ENCODE peak calls at places on chromosomes 4 and X, in six cellular contexts. Y, R, E, S, V and K are unnamed samples.

GRCh38 chr4:169664615-169665014 is 44.2 kb downstream of the CLCN3 start:
- DNase-seq in Y (no peak), R (peak; percentile 8), E (no peak), S (no peak), V (no peak), K (no peak)

GRCh38 chrX:68697465-68698125 is 50.1 kb downstream of the STARD8 start:
- DNase-seq in Y (no peak), R (no peak), E (no peak), S (no peak), V (no peak), K (no peak)

GRCh38 chr4:183955666-183956065 is 50.6 kb downstream of the STOX2 start:
- DNase-seq in Y (no peak), R (no peak), E (no peak), S (no peak), V (no peak), K (no peak)

GRCh38 chr4:136337216-136337615 is 1195.1 kb downstream of the PCDH18 start:
- DNase-seq in Y (no peak), R (no peak), E (no peak), S (no peak), V (no peak), K (no peak)

GRCh38 chr4:186657766-186658165 is 65.9 kb downstream of the FAT1 start:
- DNase-seq in Y (no peak), R (peak; percentile 17), E (no peak), S (no peak), V (no peak), K (no peak)

GRCh38 chrX:150503898-150504219 is 64.6 kb upstream of the MTM1 start:
- DNase-seq in Y (no peak), R (no peak), E (no peak), S (no peak), V (no peak), K (no peak)

GRCh38 chrX:112931478-112931877 is 90.8 kb upstream of the AMOT start:
- DNase-seq in Y (no peak), R (no peak), E (no peak), S (no peak), V (no peak), K (no peak)

GRCh38 chr4:77126844-77127614 is 30.0 kb upstream of the CCNG2 start:
- DNase-seq in Y (no peak), R (no peak), E (no peak), S (no peak), V (no peak), K (peak; percentile 17)